ENCODE peak calls at places on chromosome 6, in seven cellular contexts. N, W, F, H, J, Z and K are unnamed samples.

GRCh38 chr6:16204653-16205376 is 33.6 kb upstream of the GMPR start:
- DNase-seq in W (no peak), Z (no peak), J (no peak), F (no peak), N (no peak), H (no peak), K (no peak)

GRCh38 chr6:153231048-153231635 is 100.1 kb upstream of the RGS17 start:
- DNase-seq in F (peak), N (peak), W (peak), Z (no peak), H (peak), J (peak), K (peak)

GRCh38 chr6:95083506-95083905 is 493.8 kb upstream of the MANEA start:
- DNase-seq in W (no peak), H (no peak), N (no peak), F (no peak), J (no peak), Z (no peak), K (no peak)

GRCh38 chr6:13278991-13279390 is 49.3 kb downstream of the TBC1D7 start:
- DNase-seq in F (no peak), H (no peak), W (no peak), N (no peak), Z (no peak), J (no peak), K (no peak)

GRCh38 chr6:104698979-104699378 is 160.7 kb downstream of the HACE1 start:
- DNase-seq in J (no peak), H (no peak), F (no peak), W (no peak), N (no peak), Z (no peak), K (no peak)

GRCh38 chr6:144384427-144384826 is 99.3 kb downstream of the UTRN start:
- DNase-seq in W (no peak), J (no peak), Z (no peak), N (no peak), F (no peak), H (no peak), K (no peak)

GRCh38 chr6:156971153-156971882 is 194.1 kb downstream of the ARID1B start:
- DNase-seq in W (no peak), J (no peak), Z (no peak), N (no peak), H (no peak), F (no peak), K (no peak)

GRCh38 chr6:43070028-43070632 is 6.0 kb upstream of the PTK7 start:
- DNase-seq in W (peak), F (no peak), Z (no peak), J (peak), N (peak), H (peak), K (peak)

GRCh38 chr6:56842602-56843475 is 112.1 kb upstream of the BEND6 start:
- DNase-seq in W (peak), F (no peak), H (no peak), J (no peak), N (no peak), Z (no peak), K (peak)

GRCh38 chr6:127341471-127342202 is 1.8 kb downstream of the ECHDC1 start:
- DNase-seq in Z (no peak), F (no peak), N (no peak), J (no peak), W (no peak), H (no peak), K (no peak)

GRCh38 chr6:41563060-41563776 is 17.0 kb downstream of the FOXP4 start:
- DNase-seq in W (no peak), N (no peak), F (no peak), Z (no peak), H (no peak), J (no peak), K (no peak)

GRCh38 chr6:14121936-14122344 is 4.4 kb downstream of the CD83 start:
- DNase-seq in N (no peak), Z (peak), J (no peak), F (no peak), H (no peak), W (no peak), K (no peak)

GRCh38 chr6:3419624-3420272 is 37.1 kb downstream of the SLC22A23 start:
- DNase-seq in N (no peak), H (no peak), J (peak), F (no peak), Z (no peak), W (no peak), K (peak)

GRCh38 chr6:13273931-13274706 is 54.2 kb downstream of the TBC1D7 start:
- DNase-seq in N (no peak), W (no peak), H (peak), Z (peak), F (no peak), J (no peak), K (no peak)

GRCh38 chr6:925656-926213 is 232.8 kb upstream of the EXOC2 start:
- DNase-seq in W (no peak), J (no peak), N (no peak), H (no peak), Z (no peak), F (no peak), K (no peak)

GRCh38 chr6:149080511-149080910 is 237.0 kb upstream of the TAB2 start:
- DNase-seq in W (no peak), F (no peak), Z (no peak), N (no peak), J (no peak), H (no peak), K (no peak)

GRCh38 chr6:138517635-138518034 is 18.3 kb upstream of the NHSL1 start:
- DNase-seq in F (peak), J (peak), N (peak), Z (no peak), W (peak), H (peak), K (peak)

GRCh38 chr6:79184086-79184485 is 50.4 kb downstream of the HMGN3 start:
- DNase-seq in F (no peak), H (no peak), Z (no peak), W (no peak), J (no peak), N (no peak), K (no peak)

GRCh38 chr6:9789201-9789600 is 625.7 kb downstream of the TFAP2A start:
- DNase-seq in N (no peak), J (no peak), W (no peak), H (no peak), Z (no peak), F (no peak), K (no peak)

GRCh38 chr6:143060806-143061596 is at the start of gene AIG1:
- DNase-seq in F (no peak), Z (no peak), J (no peak), W (peak), N (peak), H (peak), K (peak)

GRCh38 chr6:54473328-54473727 is 165.1 kb downstream of the TINAG start:
- DNase-seq in F (no peak), N (no peak), H (no peak), Z (no peak), J (no peak), W (no peak), K (no peak)

GRCh38 chr6:161227004-161227950 is 46.6 kb downstream of the AGPAT4 start:
- DNase-seq in W (no peak), Z (no peak), J (no peak), H (peak), F (no peak), N (no peak), K (no peak)

GRCh38 chr6:149895702-149896310 is 2.1 kb downstream of the RAET1E start:
- DNase-seq in J (no peak), W (peak), Z (no peak), F (no peak), N (peak), H (no peak), K (peak)

GRCh38 chr6:71254323-71254722 is 34.3 kb upstream of the OGFRL1 start:
- DNase-seq in N (no peak), Z (no peak), W (peak), J (no peak), F (no peak), H (no peak), K (no peak)

GRCh38 chr6:36028088-36028886 is 679 bp downstream of the MAPK14 start:
- DNase-seq in J (peak), W (peak), Z (no peak), N (no peak), F (no peak), H (peak), K (peak)

GRCh38 chr6:12147557-12148316 is 135.6 kb downstream of the HIVEP1 start:
- DNase-seq in N (no peak), F (no peak), W (no peak), Z (no peak), H (no peak), J (no peak), K (peak)

GRCh38 chr6:43604174-43604573 is 24.9 kb downstream of the GTPBP2 start:
- DNase-seq in J (no peak), W (no peak), F (no peak), Z (no peak), H (no peak), N (no peak), K (no peak)

GRCh38 chr6:146985111-146985510 is 219.1 kb upstream of the STXBP5 start:
- DNase-seq in N (no peak), H (peak), W (no peak), F (no peak), J (peak), Z (no peak), K (no peak)

GRCh38 chr6:139308936-139309603 is 17.3 kb upstream of the TXLNB start:
- DNase-seq in F (no peak), Z (no peak), H (no peak), J (peak), N (no peak), W (no peak), K (no peak)

GRCh38 chr6:52361347-52361944 is 505 bp upstream of the PAQR8 start:
- DNase-seq in F (no peak), J (no peak), Z (no peak), H (peak), N (no peak), W (no peak), K (no peak)

GRCh38 chr6:134707342-134707982 is 242.4 kb downstream of the ALDH8A1 start:
- DNase-seq in N (no peak), H (no peak), J (peak), W (no peak), Z (no peak), F (no peak), K (peak)
- TF ChIP-seq JUND in N (no peak), H (no peak), J (no peak), W (no peak), Z (no peak), F (no peak), K (no peak)

DNA sequence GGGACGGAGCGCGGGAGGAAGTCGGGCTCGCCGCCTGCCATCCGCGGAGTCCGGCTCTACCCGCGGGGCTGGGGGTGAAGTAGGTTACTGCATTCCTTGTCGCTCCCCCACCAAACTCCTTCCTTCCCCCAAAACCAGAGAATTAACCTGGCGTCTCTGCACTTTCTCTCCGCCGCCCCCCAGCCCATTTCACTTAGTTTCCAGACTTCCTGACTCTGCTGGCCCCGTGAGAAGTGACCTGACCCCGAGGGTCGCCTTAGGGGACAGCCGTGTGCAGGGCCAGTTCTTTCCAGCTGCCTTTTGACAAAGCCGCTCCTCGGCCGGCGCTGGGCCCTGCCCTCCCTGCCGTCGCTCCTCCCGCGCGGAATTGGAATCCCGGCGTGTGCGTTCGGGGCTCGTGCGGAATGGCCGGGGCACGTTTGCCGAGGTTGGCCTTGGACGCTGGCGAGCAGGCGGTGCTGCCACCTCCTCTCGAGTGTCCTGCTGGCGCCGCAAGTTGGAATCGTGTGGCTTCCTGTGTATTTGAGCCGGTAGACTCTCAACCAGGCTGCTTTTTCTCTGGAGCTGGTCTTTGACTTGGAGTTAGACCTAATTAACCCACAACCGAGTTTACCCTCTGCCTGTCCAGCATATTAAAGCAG is 650 bp downstream of the DCBLD1 start:
- DNase-seq in W (peak), F (no peak), H (peak), N (no peak), J (peak), Z (no peak), K (peak)
- TF ChIP-seq JUND in W (no peak), F (no peak), H (no peak), N (no peak), J (peak), Z (no peak), K (no peak)

GRCh38 chr6:158026901-158027589 is 45.4 kb downstream of the SYNJ2 start:
- DNase-seq in N (no peak), F (no peak), J (no peak), Z (no peak), W (no peak), H (no peak), K (no peak)

GRCh38 chr6:158024566-158025297 is 43.1 kb downstream of the SYNJ2 start:
- DNase-seq in F (no peak), J (no peak), W (no peak), N (no peak), H (peak), Z (no peak), K (no peak)

GRCh38 chr6:158027590-158028285 is 46.1 kb downstream of the SYNJ2 start:
- DNase-seq in F (no peak), W (no peak), Z (no peak), H (no peak), J (no peak), N (no peak), K (no peak)

GRCh38 chr6:158028421-158028820 is 46.8 kb downstream of the SYNJ2 start:
- DNase-seq in N (no peak), F (no peak), J (no peak), Z (no peak), H (no peak), W (no peak), K (no peak)

GRCh38 chr6:158026054-158026900 is 44.6 kb downstream of the SYNJ2 start:
- DNase-seq in N (no peak), F (no peak), J (peak), H (peak), Z (no peak), W (peak), K (no peak)
- TF ChIP-seq JUND in N (no peak), F (no peak), J (peak), H (peak), Z (peak), W (peak), K (no peak)

DNA sequence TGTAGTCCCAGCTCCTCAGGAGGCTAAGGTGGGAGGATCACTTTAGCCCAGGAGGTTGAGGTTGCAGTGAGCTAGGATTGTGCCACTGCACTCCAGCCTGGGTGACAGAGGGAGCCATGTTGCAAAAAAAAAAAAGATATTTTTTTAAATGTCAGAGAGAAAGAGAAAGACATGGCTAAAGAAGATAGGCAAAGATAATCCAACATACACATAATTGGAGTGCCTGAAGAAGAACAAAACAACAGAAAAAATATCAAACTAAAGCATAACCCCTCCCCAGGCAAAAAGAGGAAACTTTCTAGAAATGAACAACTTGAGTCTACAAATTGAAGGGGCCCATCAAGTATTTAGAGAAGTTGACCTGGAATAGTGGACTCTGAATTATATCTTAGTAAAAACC is 14.0 kb upstream of the GRM4 start:
- DNase-seq in H (no peak), J (no peak), Z (no peak), W (no peak), N (no peak), F (no peak), K (no peak)
- TF ChIP-seq JUND in H (no peak), J (no peak), Z (no peak), W (no peak), N (no peak), F (no peak), K (no peak)

DNA sequence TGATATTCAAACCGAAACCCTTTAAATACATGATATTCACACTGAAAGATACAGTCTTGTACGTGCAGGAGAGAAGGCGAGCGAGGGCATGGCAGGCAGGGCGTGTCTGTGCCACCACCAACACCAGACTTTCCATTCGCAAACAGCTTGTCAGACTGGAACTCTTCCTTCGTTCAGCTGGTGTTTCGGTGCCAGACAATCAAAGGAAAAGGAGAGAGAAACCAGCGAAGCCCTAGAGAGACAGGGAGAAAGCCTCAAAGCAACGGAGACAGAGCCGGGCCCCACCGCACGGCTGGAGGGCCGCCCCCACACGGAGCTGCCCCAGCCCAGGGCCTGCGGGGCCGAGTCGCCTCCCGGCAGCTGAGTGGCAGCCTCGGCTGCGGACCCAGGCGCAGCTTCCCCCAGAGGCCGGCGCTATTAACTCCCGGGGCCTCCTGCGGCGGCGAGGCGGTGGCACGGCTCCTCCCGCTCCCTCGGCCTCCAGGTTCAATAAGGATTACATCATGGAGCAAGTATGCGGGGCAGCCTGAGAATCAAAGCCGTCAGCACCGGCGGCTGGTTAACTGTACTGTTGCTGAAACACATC is 32.1 kb upstream of the NR2E1 start:
- DNase-seq in W (peak), Z (no peak), H (peak), F (peak), J (peak), N (peak), K (peak)
- TF ChIP-seq JUND in W (peak), Z (no peak), H (peak), F (peak), J (peak), N (peak), K (peak)

DNA sequence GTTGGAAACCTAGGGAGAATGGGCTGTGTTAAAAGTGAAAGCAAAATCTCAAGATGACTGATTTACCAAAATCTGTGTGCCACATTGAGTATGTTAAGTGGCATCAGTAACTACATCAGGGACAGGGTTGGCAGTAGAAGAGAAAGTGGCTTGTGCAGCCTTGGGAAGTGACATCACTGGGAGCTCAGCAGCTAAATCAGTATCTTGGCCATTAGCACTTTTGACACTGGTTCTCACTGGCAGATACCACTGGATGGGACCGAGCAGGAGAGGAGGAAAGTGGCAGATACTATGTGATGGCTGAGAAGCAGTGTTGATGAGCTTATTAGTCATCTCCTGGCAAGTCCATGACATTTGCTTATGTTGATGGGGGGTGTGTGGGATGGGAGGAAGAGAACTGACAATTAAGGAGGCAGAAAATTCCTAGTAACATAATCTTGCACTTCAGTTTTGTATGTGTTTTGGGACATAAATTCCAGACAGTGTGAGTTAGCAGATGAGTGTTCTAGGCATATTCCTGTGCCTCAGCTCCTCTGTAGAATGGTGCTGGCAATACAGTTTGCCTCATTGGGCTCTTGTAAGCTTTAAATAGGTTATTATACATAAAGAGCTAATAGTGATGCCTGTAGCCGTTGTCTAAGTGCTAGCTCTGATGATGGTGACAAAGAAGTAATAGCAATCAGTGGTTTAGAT is 322.3 kb downstream of the SOX4 start:
- DNase-seq in W (no peak), J (no peak), H (no peak), Z (no peak), F (no peak), N (no peak), K (no peak)
- TF ChIP-seq JUND in W (no peak), J (no peak), H (no peak), Z (no peak), F (no peak), N (no peak), K (no peak)

GRCh38 chr6:39965716-39966115 is 31.5 kb upstream of the MOCS1 start:
- DNase-seq in J (no peak), N (no peak), F (no peak), Z (no peak), H (no peak), W (no peak), K (no peak)

GRCh38 chr6:39964530-39964929 is 30.3 kb upstream of the MOCS1 start:
- DNase-seq in W (no peak), F (no peak), J (no peak), N (no peak), H (no peak), Z (no peak), K (no peak)

GRCh38 chr6:39962831-39963230 is 28.6 kb upstream of the MOCS1 start:
- DNase-seq in J (no peak), F (no peak), W (no peak), H (no peak), Z (no peak), N (no peak), K (peak)

GRCh38 chr6:39961178-39961577 is 26.9 kb upstream of the MOCS1 start:
- DNase-seq in Z (no peak), N (no peak), H (no peak), J (no peak), W (peak), F (no peak), K (no peak)

DNA sequence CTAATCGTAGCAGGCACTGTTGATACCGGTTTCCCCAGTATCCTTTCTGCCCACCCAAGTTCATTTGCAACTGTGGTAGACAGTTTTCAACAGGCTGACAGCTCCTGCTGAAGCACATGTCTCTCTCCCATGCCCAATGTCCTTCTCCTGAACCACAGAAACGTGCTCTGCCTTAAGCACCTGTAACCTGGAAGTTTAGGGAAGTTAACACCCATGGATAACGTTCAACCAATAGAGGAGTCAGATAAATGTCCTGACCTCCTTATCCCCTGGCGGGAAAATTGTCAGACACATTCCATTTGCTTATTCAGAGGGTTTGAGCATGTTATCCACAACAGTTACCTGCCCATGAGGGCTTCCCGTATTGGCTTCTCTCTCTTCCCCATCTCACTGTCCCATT is 29.8 kb upstream of the MOCS1 start:
- DNase-seq in N (no peak), Z (no peak), F (no peak), J (no peak), W (no peak), H (no peak), K (no peak)
- TF ChIP-seq JUND in N (no peak), Z (no peak), F (no peak), J (no peak), W (no peak), H (no peak), K (no peak)

GRCh38 chr6:135073217-135073616 is 18.6 kb upstream of the HBS1L start:
- DNase-seq in H (no peak), W (no peak), J (no peak), N (no peak), F (no peak), Z (no peak), K (no peak)

GRCh38 chr6:135073757-135074393 is 19.3 kb upstream of the HBS1L start:
- DNase-seq in Z (no peak), W (no peak), F (no peak), H (peak), J (no peak), N (no peak), K (no peak)

GRCh38 chr6:135072753-135073152 is 18.1 kb upstream of the HBS1L start:
- DNase-seq in F (no peak), N (no peak), J (no peak), Z (no peak), H (no peak), W (no peak), K (no peak)

GRCh38 chr6:135075018-135075417 is 20.4 kb upstream of the HBS1L start:
- DNase-seq in F (no peak), J (no peak), W (no peak), H (peak), N (no peak), Z (no peak), K (no peak)
- TF ChIP-seq JUND in F (no peak), J (no peak), W (no peak), H (no peak), N (no peak), Z (no peak), K (no peak)